ENCODE peak calls at places on chromosome 14, in nine cellular contexts. X, M, R, S, W, L, A, G and N are unnamed samples.

GRCh38 chr14:42424501-42424900 is 817.8 kb downstream of the LRFN5 start:
- DNase-seq in X (no peak), M (no peak), R (peak; percentile 6), S (no peak), W (no peak), L (no peak), A (no peak), G (no peak), N (no peak)

GRCh38 chr14:69288001-69288771 is 28.2 kb downstream of the GALNT16 start:
- DNase-seq in X (peak; percentile 19), M (no peak), R (no peak), S (peak; percentile 41), W (peak; percentile 45), L (peak; percentile 56), A (peak; percentile 25), G (no peak), N (peak; percentile 77)

GRCh38 chr14:38134631-38135030 is 73.1 kb upstream of the SSTR1 start:
- DNase-seq in X (no peak), M (no peak), R (no peak), S (no peak), W (no peak), L (no peak), A (no peak), G (no peak), N (no peak)

GRCh38 chr14:28382460-28383220 is 383.9 kb upstream of the FOXG1 start:
- DNase-seq in X (no peak), M (no peak), R (peak; percentile 80), S (no peak), W (no peak), L (no peak), A (peak; percentile 31), G (no peak), N (no peak)

GRCh38 chr14:95480109-95480886 is 36.2 kb downstream of the SYNE3 start:
- DNase-seq in X (no peak), M (no peak), R (peak; percentile 70), S (no peak), W (peak; percentile 55), L (no peak), A (no peak), G (no peak), N (no peak)

GRCh38 chr14:104111301-104112112 is 26.0 kb downstream of the ASPG start:
- DNase-seq in X (no peak), M (no peak), R (no peak), S (no peak), W (no peak), L (no peak), A (no peak), G (no peak), N (no peak)

GRCh38 chr14:35401422-35401729 is 3.2 kb downstream of the NFKBIA start:
- DNase-seq in X (no peak), M (no peak), R (no peak), S (no peak), W (no peak), L (no peak), A (no peak), G (no peak), N (no peak)

GRCh38 chr14:69101331-69101826 is 51.5 kb downstream of the DCAF5 start:
- DNase-seq in X (no peak), M (no peak), R (peak; percentile 61), S (no peak), W (peak; percentile 88), L (peak; percentile 16), A (peak; percentile 74), G (no peak), N (peak; percentile 58)

GRCh38 chr14:103496776-103497175 is 25.9 kb downstream of the CKB start:
- DNase-seq in X (no peak), M (no peak), R (no peak), S (no peak), W (no peak), L (no peak), A (no peak), G (no peak), N (no peak)

GRCh38 chr14:21917699-21918436 is 244.2 kb upstream of the OR4E1 start:
- DNase-seq in X (peak; percentile 23), M (peak; percentile 17), R (peak; percentile 66), S (no peak), W (peak; percentile 37), L (peak; percentile 1), A (peak; percentile 51), G (peak; percentile 8), N (peak; percentile 35)

GRCh38 chr14:48665077-48665784 is 920.9 kb downstream of the RPS29 start:
- DNase-seq in X (no peak), M (no peak), R (no peak), S (no peak), W (no peak), L (no peak), A (no peak), G (no peak), N (no peak)

GRCh38 chr14:29814153-29815057 is 113.2 kb downstream of the PRKD1 start:
- DNase-seq in X (no peak), M (peak; percentile 94), R (no peak), S (peak; percentile 71), W (no peak), L (peak; percentile 68), A (no peak), G (no peak), N (peak; percentile 72)

GRCh38 chr14:68807987-68808386 is 15.1 kb upstream of the ZFP36L1 start:
- DNase-seq in X (no peak), M (no peak), R (no peak), S (no peak), W (no peak), L (no peak), A (no peak), G (no peak), N (no peak)

GRCh38 chr14:66503532-66503931 is 4.4 kb upstream of the GPHN start:
- DNase-seq in X (no peak), M (no peak), R (no peak), S (no peak), W (no peak), L (no peak), A (no peak), G (no peak), N (no peak)

GRCh38 chr14:38866461-38866860 is 236.6 kb downstream of the SEC23A start:
- DNase-seq in X (no peak), M (peak; percentile 91), R (no peak), S (no peak), W (no peak), L (no peak), A (no peak), G (no peak), N (no peak)

GRCh38 chr14:46054526-46054925 is 597.1 kb downstream of the RPL10L start:
- DNase-seq in X (no peak), M (no peak), R (no peak), S (no peak), W (peak; percentile 93), L (no peak), A (no peak), G (no peak), N (peak; percentile 2)

GRCh38 chr14:101241147-101241546 is 320.1 kb upstream of the DIO3 start:
- DNase-seq in X (no peak), M (no peak), R (no peak), S (no peak), W (no peak), L (no peak), A (no peak), G (no peak), N (no peak)

GRCh38 chr14:62691613-62692489 is 353.4 kb downstream of the KCNH5 start:
- DNase-seq in X (peak; percentile 40), M (peak; percentile 40), R (peak; percentile 78), S (no peak), W (peak; percentile 83), L (no peak), A (peak; percentile 22), G (no peak), N (no peak)